ENCODE peak calls at places on chromosomes 5 and 9, in five cellular contexts. C is GM13976, L is lower lobe of right lung, J is psoas muscle, R is kidney epithelial cell. V is an unnamed sample.

GRCh38 chr5:165143727-165144210 is 1638.3 kb downstream of the MAT2B start:
- DNase-seq in C (no peak), J (no peak), R (no peak), L (no peak), V (no peak)

GRCh38 chr5:35954175-35954574 is 15.8 kb upstream of the CAPSL start:
- DNase-seq in J (peak), C (no peak), L (no peak), R (no peak), V (no peak)

GRCh38 chr9:110745656-110746055 is 77.1 kb downstream of the MUSK start:
- DNase-seq in J (peak), R (no peak), C (no peak), L (no peak), V (no peak)

GRCh38 chr5:14142856-14143508 is at the start of gene TRIO:
- DNase-seq in L (peak), R (no peak), J (peak), C (peak), V (no peak)

GRCh38 chr9:1775230-1775629 is 239.9 kb upstream of the SMARCA2 start:
- DNase-seq in C (no peak), L (no peak), R (no peak), J (no peak), V (no peak)

GRCh38 chr5:61333351-61334223 is 1.5 kb downstream of the ZSWIM6 start:
- DNase-seq in L (peak), C (peak), J (peak), R (no peak), V (no peak)

GRCh38 chr5:174773371-174773770 is 49.0 kb downstream of the MSX2 start:
- DNase-seq in C (no peak), L (no peak), R (no peak), J (no peak), V (no peak)

GRCh38 chr9:115291841-115292240 is 173.9 kb upstream of the TNC start:
- DNase-seq in J (no peak), C (no peak), R (no peak), L (peak), V (no peak)

GRCh38 chr5:94249430-94249829 is 369.0 kb downstream of the KIAA0825 start:
- DNase-seq in J (no peak), C (no peak), R (no peak), L (no peak), V (no peak)

GRCh38 chr5:173878224-173878967 is 9.8 kb upstream of the CPEB4 start:
- DNase-seq in C (no peak), R (no peak), L (no peak), J (no peak), V (no peak)

GRCh38 chr5:147455321-147455720 is 54.5 kb downstream of the DPYSL3 start:
- DNase-seq in L (no peak), C (peak), R (no peak), J (no peak), V (no peak)
- TF ChIP-seq CTCF in L (no peak), C (no peak), R (no peak), J (no peak), V (no peak)

GRCh38 chr5:75568202-75568601 is 43.1 kb upstream of the ANKDD1B start:
- DNase-seq in R (no peak), L (no peak), C (no peak), J (no peak), V (no peak)
- TF ChIP-seq CTCF in R (no peak), L (no peak), C (no peak), J (no peak), V (no peak)

GRCh38 chr9:127194881-127195713 is 69.5 kb upstream of the GARNL3 start:
- DNase-seq in C (no peak), L (peak), R (peak), J (no peak), V (peak)
- TF ChIP-seq CTCF in C (no peak), L (no peak), R (peak), J (peak), V (peak)

GRCh38 chr9:7592321-7593319 is 207.0 kb downstream of the DMAC1 start:
- DNase-seq in C (no peak), R (no peak), L (no peak), J (no peak), V (no peak)
- TF ChIP-seq CTCF in C (no peak), R (peak), L (no peak), J (no peak), V (peak)

GRCh38 chr5:66358741-66359140 is 214.6 kb downstream of the SREK1 start:
- DNase-seq in C (no peak), J (no peak), R (no peak), L (no peak), V (no peak)

GRCh38 chr5:66351822-66352221 is 207.7 kb downstream of the SREK1 start:
- DNase-seq in L (no peak), R (no peak), J (no peak), C (no peak), V (peak)

GRCh38 chr5:66348387-66349125 is 204.5 kb downstream of the SREK1 start:
- DNase-seq in C (no peak), L (no peak), J (no peak), R (no peak), V (no peak)

GRCh38 chr5:66356011-66356565 is 212.0 kb downstream of the SREK1 start:
- DNase-seq in C (no peak), R (no peak), L (no peak), J (no peak), V (no peak)

GRCh38 chr5:66354407-66354806 is 210.3 kb downstream of the SREK1 start:
- DNase-seq in R (no peak), C (no peak), L (no peak), J (no peak), V (no peak)
- TF ChIP-seq CTCF in R (no peak), C (no peak), L (no peak), J (no peak), V (no peak)

GRCh38 chr5:43040287-43041098 is at the start of gene ANXA2R:
- DNase-seq in J (peak), C (peak), R (no peak), L (peak), V (no peak)

GRCh38 chr5:43041131-43041668 is 1.1 kb upstream of the ANXA2R start:
- DNase-seq in C (no peak), R (no peak), J (peak), L (peak), V (no peak)

GRCh38 chr5:43038523-43038989 is 1.6 kb downstream of the ANXA2R start:
- DNase-seq in R (no peak), C (no peak), J (no peak), L (no peak), V (no peak)

GRCh38 chr5:43039115-43039467 is 1.0 kb downstream of the ANXA2R start:
- DNase-seq in C (no peak), L (no peak), R (no peak), J (no peak), V (no peak)

GRCh38 chr5:43039468-43040286 is 442 bp downstream of the ANXA2R start:
- DNase-seq in L (peak), R (no peak), J (peak), C (no peak), V (no peak)
- TF ChIP-seq CTCF in L (peak), R (peak), J (peak), C (peak), V (peak)